ENCODE peak calls at places on chromosomes 7 and 10, in ten cellular contexts. G is IMR-90, T is ovary, O is A549, H is lung, N is heart left ventricle, V is PC-3, K is tibial nerve, U is suprapubic skin, P is GM12878. D is an unnamed sample.

GRCh38 chr10:29794776-29795635 is 160.2 kb upstream of the SVIL start:
- DNase-seq in G (peak; percentile 31), T (no peak), O (no peak), H (no peak), N (no peak), V (no peak), K (no peak), U (no peak), P (no peak), D (no peak)

GRCh38 chr7:2958416-2959342 is 85.0 kb downstream of the CARD11 start:
- DNase-seq in G (no peak), T (no peak), O (no peak), H (no peak), N (no peak), V (no peak), K (no peak), U (peak; percentile 48), P (no peak), D (no peak)

GRCh38 chr7:25549315-25549933 is 321.1 kb upstream of the NPVF start:
- DNase-seq in G (no peak), T (peak; percentile 38), O (no peak), H (no peak), N (no peak), V (no peak), K (no peak), U (no peak), P (no peak), D (no peak)

GRCh38 chr10:124057580-124057979 is 35.8 kb downstream of the CHST15 start:
- DNase-seq in G (no peak), T (no peak), O (no peak), H (no peak), N (no peak), V (no peak), K (no peak), U (no peak), P (no peak), D (no peak)

GRCh38 chr10:31353574-31353973 is 34.6 kb downstream of the ZEB1 start:
- DNase-seq in G (peak; percentile 76), T (no peak), O (peak; percentile 43), H (no peak), N (no peak), V (peak; percentile 88), K (no peak), U (no peak), P (peak; percentile 73), D (no peak)

GRCh38 chr7:28411876-28412662 is at the start of gene CREB5:
- DNase-seq in G (peak; percentile 42), T (no peak), O (no peak), H (no peak), N (peak; percentile 14), V (peak; percentile 36), K (no peak), U (no peak), P (no peak), D (no peak)

GRCh38 chr7:139127648-139128047 is 18.1 kb upstream of the ZC3HAV1 start:
- DNase-seq in G (peak; percentile 48), T (no peak), O (no peak), H (no peak), N (no peak), V (no peak), K (no peak), U (no peak), P (no peak), D (no peak)

GRCh38 chr10:112715581-112715980 is 234.5 kb upstream of the TCF7L2 start:
- DNase-seq in G (no peak), T (no peak), O (no peak), H (no peak), N (no peak), V (peak; percentile 71), K (no peak), U (no peak), P (no peak), D (no peak)

GRCh38 chr7:68537228-68538071 is 1060.8 kb upstream of the AUTS2 start:
- DNase-seq in G (no peak), T (no peak), O (no peak), H (no peak), N (no peak), V (no peak), K (no peak), U (no peak), P (no peak), D (no peak)

GRCh38 chr7:155399577-155399976 is 58.4 kb upstream of the EN2 start:
- DNase-seq in G (no peak), T (no peak), O (no peak), H (no peak), N (no peak), V (no peak), K (no peak), U (no peak), P (no peak), D (no peak)

GRCh38 chr7:155395176-155395797 is 62.6 kb upstream of the EN2 start:
- DNase-seq in G (no peak), T (no peak), O (no peak), H (no peak), N (no peak), V (no peak), K (no peak), U (no peak), P (no peak), D (no peak)

GRCh38 chr7:155396661-155397060 is 61.3 kb upstream of the EN2 start:
- DNase-seq in G (no peak), T (no peak), O (no peak), H (no peak), N (no peak), V (no peak), K (no peak), U (no peak), P (no peak), D (no peak)

GRCh38 chr7:155401884-155402283 is 56.0 kb upstream of the EN2 start:
- DNase-seq in G (no peak), T (no peak), O (no peak), H (no peak), N (no peak), V (no peak), K (no peak), U (no peak), P (no peak), D (no peak)

GRCh38 chr7:155398944-155399343 is 59.0 kb upstream of the EN2 start:
- DNase-seq in G (no peak), T (no peak), O (no peak), H (no peak), N (no peak), V (no peak), K (no peak), U (no peak), P (no peak), D (no peak)
- TF ChIP-seq CTCF in G (no peak), T (no peak), O (peak; percentile 12), H (no peak), N (no peak), V (peak; percentile 43), K (no peak), U (no peak), P (peak; percentile 30), D (no peak)

GRCh38 chr10:7474388-7474787 is 63.6 kb upstream of the SFMBT2 start:
- DNase-seq in G (no peak), T (no peak), O (no peak), H (no peak), N (no peak), V (no peak), K (no peak), U (no peak), P (no peak), D (no peak)
- H3K4me1 ChIP-seq in G (no peaks in the 10 kb centered on the region), T (peaks cover 1% of the 10 kb centered on the region), O (no peaks in the 10 kb centered on the region), H (no peaks in the 10 kb centered on the region), N (peaks cover 10% of the 10 kb centered on the region), V (no peaks in the 10 kb centered on the region), K (peaks cover 11% of the 10 kb centered on the region), U (peaks cover 6% of the 10 kb centered on the region), P (peaks cover 79% of the 10 kb centered on the region), D (peaks cover 12% of the 10 kb centered on the region)

GRCh38 chr7:157299613-157300405 is 37.0 kb upstream of the DNAJB6 start:
- DNase-seq in G (no peak), T (no peak), O (peak; percentile 89), H (no peak), N (no peak), V (peak; percentile 26), K (no peak), U (no peak), P (no peak), D (no peak)
- TF ChIP-seq CTCF in G (no peak), T (no peak), O (peak; percentile 58), H (no peak), N (no peak), V (peak; percentile 35), K (no peak), U (peak; percentile 46), P (no peak), D (no peak)

DNA sequence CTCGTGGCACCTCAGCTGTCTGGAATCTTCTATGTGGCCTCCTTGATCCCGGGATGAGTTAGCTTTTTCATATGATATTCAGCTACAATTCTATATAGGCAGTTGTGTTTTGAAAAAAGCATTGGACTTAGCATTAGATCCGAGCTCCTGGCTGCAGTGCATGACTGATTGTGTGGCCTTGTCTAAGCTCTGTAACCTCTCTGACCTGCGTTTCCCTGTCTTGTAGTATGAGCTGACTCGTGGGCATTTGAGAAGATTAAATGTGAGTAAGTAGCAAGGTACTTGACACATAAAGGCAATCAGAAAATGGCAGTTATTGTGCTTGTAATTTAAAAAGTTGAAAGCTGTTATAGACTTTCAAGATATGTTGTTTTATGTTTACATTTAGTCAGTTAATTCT is 85.9 kb downstream of the CCNY start:
- DNase-seq in G (peak; percentile 27), T (no peak), O (no peak), H (no peak), N (no peak), V (peak; percentile 48), K (no peak), U (no peak), P (no peak), D (no peak)
- H3K4me1 ChIP-seq in G (peaks cover 33% of the 10 kb centered on the region), T (peaks cover 17% of the 10 kb centered on the region), O (peaks cover 83% of the 10 kb centered on the region), H (peaks cover 29% of the 10 kb centered on the region), N (peaks cover 81% of the 10 kb centered on the region), V (peaks cover 63% of the 10 kb centered on the region), K (peaks cover 86% of the 10 kb centered on the region), U (peaks cover 56% of the 10 kb centered on the region), P (no peaks in the 10 kb centered on the region), D (peaks cover 89% of the 10 kb centered on the region)

DNA sequence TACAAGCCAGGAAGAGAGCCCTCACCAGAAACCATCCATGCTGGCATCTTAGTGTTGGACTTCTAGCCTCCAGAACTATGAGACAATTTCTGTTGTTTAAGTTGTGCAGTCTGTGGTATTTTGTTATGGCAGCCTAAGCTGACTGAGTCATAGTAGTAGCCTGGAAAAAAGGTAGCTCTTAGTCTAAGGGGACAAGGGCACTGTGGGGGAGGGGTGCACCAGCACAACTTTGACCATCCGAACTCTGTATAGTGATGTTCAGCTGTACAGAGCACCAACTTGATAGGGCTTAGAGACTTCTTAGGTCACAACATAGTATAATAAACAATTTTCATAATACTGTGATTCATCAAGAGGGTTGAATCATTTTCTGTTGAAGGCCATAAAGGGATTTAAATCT is 14.3 kb downstream of the EIF4EBP2 start:
- DNase-seq in G (peak; percentile 94), T (no peak), O (no peak), H (no peak), N (no peak), V (peak; percentile 50), K (no peak), U (no peak), P (no peak), D (no peak)
- TF ChIP-seq CTCF in G (no peak), T (no peak), O (no peak), H (no peak), N (no peak), V (no peak), K (no peak), U (no peak), P (no peak), D (no peak)

GRCh38 chr10:80509108-80509402 is 28.6 kb upstream of the SH2D4B start:
- DNase-seq in G (no peak), T (no peak), O (no peak), H (no peak), N (no peak), V (no peak), K (no peak), U (no peak), P (no peak), D (no peak)
- H3K4me1 ChIP-seq in G (peaks cover 26% of the 10 kb centered on the region), T (peaks cover 8% of the 10 kb centered on the region), O (peaks cover 92% of the 10 kb centered on the region), H (peaks cover 31% of the 10 kb centered on the region), N (peaks cover 73% of the 10 kb centered on the region), V (no peaks in the 10 kb centered on the region), K (peaks cover 64% of the 10 kb centered on the region), U (peaks cover 39% of the 10 kb centered on the region), P (no peaks in the 10 kb centered on the region), D (peaks cover 27% of the 10 kb centered on the region)